ENCODE peak calls at places on chromosomes 4 and X, in five cellular contexts. H is left lung, X is GM23338, D is SK-N-SH, R is kidney. C is an unnamed sample.

GRCh38 chrX:105695451-105695850 is 126.9 kb upstream of the NRK start:
- DNase-seq in H (no peak), X (no peak), D (no peak), R (no peak), C (no peak)

GRCh38 chr4:107721436-107722090 is 1.5 kb upstream of the PAPSS1 start:
- DNase-seq in H (no peak), X (peak; percentile 57), D (no peak), R (peak; percentile 74), C (peak; percentile 45)

GRCh38 chr4:146049802-146050201 is 111.2 kb upstream of the ZNF827 start:
- DNase-seq in H (no peak), X (no peak), D (no peak), R (no peak), C (no peak)

GRCh38 chr4:173509031-173510001 is 20.7 kb downstream of the HAND2 start:
- DNase-seq in H (no peak), X (peak; percentile 72), D (peak; percentile 58), R (no peak), C (no peak)

GRCh38 chr4:150217192-150217591 is 138.9 kb downstream of the DCLK2 start:
- DNase-seq in H (no peak), X (peak; percentile 65), D (no peak), R (no peak), C (no peak)

GRCh38 chrX:136880003-136880451 is 498 bp downstream of the RBMX start:
- DNase-seq in H (peak; percentile 36), X (peak; percentile 11), D (peak; percentile 18), R (peak; percentile 78), C (peak; percentile 16)

GRCh38 chr4:153067376-153067775 is 131.3 kb downstream of the FHDC1 start:
- DNase-seq in H (no peak), X (peak; percentile 30), D (no peak), R (no peak), C (no peak)

GRCh38 chr4:38615847-38616246 is 48.2 kb upstream of the KLF3 start:
- DNase-seq in H (no peak), X (no peak), D (no peak), R (no peak), C (no peak)

GRCh38 chr4:6114601-6115000 is 85.7 kb downstream of the JAKMIP1 start:
- DNase-seq in H (no peak), X (no peak), D (no peak), R (no peak), C (no peak)

GRCh38 chr4:123659262-123659661 is 262.7 kb downstream of the SPRY1 start:
- DNase-seq in H (no peak), X (no peak), D (no peak), R (no peak), C (no peak)

GRCh38 chr4:41611881-41612871 is 74.2 kb downstream of the LIMCH1 start:
- DNase-seq in H (peak; percentile 45), X (peak; percentile 68), D (peak; percentile 44), R (peak; percentile 91), C (no peak)

GRCh38 chr4:143626134-143626859 is 74.2 kb downstream of the FREM3 start:
- DNase-seq in H (peak; percentile 37), X (no peak), D (no peak), R (peak; percentile 90), C (no peak)

GRCh38 chr4:56658410-56659003 is 22.6 kb downstream of the HOPX start:
- DNase-seq in H (no peak), X (no peak), D (no peak), R (no peak), C (no peak)

GRCh38 chr4:65805936-65806335 is 135.6 kb upstream of the EPHA5 start:
- DNase-seq in H (no peak), X (no peak), D (no peak), R (no peak), C (no peak)

GRCh38 chrX:45781901-45782553 is 581.4 kb upstream of the DIPK2B start:
- DNase-seq in H (no peak), X (peak; percentile 18), D (no peak), R (no peak), C (no peak)

GRCh38 chrX:145729635-145730034 is 88.0 kb upstream of the SLITRK2 start:
- DNase-seq in H (no peak), X (no peak), D (no peak), R (no peak), C (no peak)

GRCh38 chrX:39396358-39396995 is 595.2 kb downstream of the MID1IP1 start:
- DNase-seq in H (no peak), X (no peak), D (no peak), R (no peak), C (no peak)

GRCh38 chr4:157664726-157665125 is 444.2 kb downstream of the GRIA2 start:
- DNase-seq in H (no peak), X (no peak), D (no peak), R (no peak), C (no peak)

GRCh38 chrX:148500428-148501120 is at the start of gene AFF2:
- DNase-seq in H (no peak), X (peak; percentile 55), D (peak; percentile 54), R (peak; percentile 78), C (no peak)

GRCh38 chrX:20829665-20830481 is 544.3 kb upstream of the CNKSR2 start:
- DNase-seq in H (no peak), X (no peak), D (no peak), R (no peak), C (no peak)

GRCh38 chrX:25079020-25079419 is 63.3 kb upstream of the ARX start:
- DNase-seq in H (no peak), X (peak; percentile 1), D (no peak), R (no peak), C (no peak)

GRCh38 chr4:16001484-16001858 is 38.5 kb upstream of the FGFBP2 start:
- DNase-seq in H (peak; percentile 51), X (peak; percentile 88), D (peak; percentile 76), R (no peak), C (peak; percentile 46)

GRCh38 chrX:74535633-74536141 is 78.7 kb downstream of the RLIM start:
- DNase-seq in H (peak; percentile 64), X (peak; percentile 54), D (peak; percentile 50), R (peak; percentile 90), C (peak; percentile 20)

GRCh38 chr4:4606321-4606720 is 64.5 kb upstream of the STX18 start:
- DNase-seq in H (no peak), X (no peak), D (no peak), R (no peak), C (no peak)

GRCh38 chrX:2504706-2505332 is 4.0 kb upstream of the DHRSX start:
- DNase-seq in H (no peak), X (no peak), D (no peak), R (no peak), C (no peak)

GRCh38 chrX:52422884-52423283 is 54.1 kb downstream of the XAGE2 start:
- DNase-seq in H (no peak), X (no peak), D (no peak), R (no peak), C (no peak)

GRCh38 chrX:119488749-119489148 is 20.5 kb downstream of the SLC25A5 start:
- DNase-seq in H (no peak), X (peak; percentile 63), D (peak; percentile 71), R (no peak), C (no peak)

GRCh38 chrX:126658447-126658846 is 105.8 kb upstream of the DCAF12L1 start:
- DNase-seq in H (no peak), X (no peak), D (no peak), R (no peak), C (no peak)

GRCh38 chr4:85955614-85956295 is 404.1 kb downstream of the MAPK10 start:
- DNase-seq in H (no peak), X (peak; percentile 42), D (no peak), R (no peak), C (no peak)

DNA sequence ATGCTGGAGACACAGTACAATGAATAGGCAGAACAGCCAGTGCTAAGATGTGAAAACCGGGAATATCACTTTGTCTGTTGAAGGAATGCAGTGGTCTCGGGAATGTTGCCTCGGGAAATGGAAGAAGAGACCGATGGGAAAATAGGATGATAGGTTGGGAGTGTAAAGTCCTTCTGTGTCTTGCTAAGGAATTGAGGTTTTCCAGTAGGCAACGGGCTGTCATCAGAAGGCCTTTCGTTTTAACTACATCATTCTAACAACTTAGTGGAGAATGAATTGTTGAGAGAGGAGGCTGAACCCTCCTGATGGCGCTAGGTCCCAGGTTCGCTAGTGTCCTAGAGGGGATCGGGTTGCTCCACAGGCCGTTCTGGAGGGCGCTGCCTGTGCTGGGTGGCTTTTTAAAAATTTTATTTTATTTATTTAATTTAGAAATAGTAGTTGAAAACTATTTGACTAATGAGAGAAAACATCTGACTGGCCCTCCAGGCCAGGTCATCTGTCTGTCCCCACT is 735 bp downstream of the VBP1 start:
- DNase-seq in H (no peak), X (peak; percentile 16), D (peak; percentile 46), R (no peak), C (no peak)
- TF ChIP-seq CTCF in H (no peak), X (no peak), D (peak; percentile 2), R (no peak), C (no peak)

GRCh38 chrX:40749874-40750273 is 14.5 kb upstream of the MED14 start:
- DNase-seq in H (no peak), X (no peak), D (no peak), R (no peak), C (no peak)
- H3K27ac ChIP-seq in H (peak overlapping the region; percentile 13), X (no peak overlapping the region), D (no peak overlapping the region), R (no peak overlapping the region), C (no peak overlapping the region)

GRCh38 chrX:130085551-130085986 is 24.7 kb downstream of the ELF4 start:
- DNase-seq in H (no peak), X (no peak), D (no peak), R (no peak), C (no peak)
- H3K4me1 ChIP-seq in H (no peaks in the 10 kb centered on the region), X (peaks cover 3% of the 10 kb centered on the region), D (peaks cover 17% of the 10 kb centered on the region), R (no peaks in the 10 kb centered on the region), C (peaks cover 73% of the 10 kb centered on the region)

DNA sequence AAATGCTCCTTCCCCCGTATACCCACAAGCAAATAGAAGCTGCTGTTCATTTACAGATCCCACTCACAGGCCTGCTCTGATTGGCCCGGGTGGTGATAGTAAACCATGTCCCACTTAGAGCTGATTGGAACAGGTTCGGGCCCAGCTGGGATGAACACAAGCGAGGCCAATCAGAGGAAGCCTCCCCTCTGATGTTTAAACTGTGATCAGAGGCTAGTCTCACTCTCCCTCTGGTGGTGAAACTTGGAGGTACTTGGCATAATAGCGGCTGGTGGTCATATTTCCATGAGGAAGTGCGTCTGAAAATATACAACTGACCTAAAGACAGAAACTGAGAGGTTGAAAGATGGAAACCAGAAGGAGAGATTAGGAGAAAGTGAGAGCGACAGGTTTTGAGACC is 51.5 kb upstream of the TRPC3 start:
- DNase-seq in H (no peak), X (peak; percentile 89), D (peak; percentile 60), R (no peak), C (no peak)
- TF ChIP-seq CTCF in H (no peak), X (peak; percentile 68), D (peak; percentile 64), R (no peak), C (no peak)

DNA sequence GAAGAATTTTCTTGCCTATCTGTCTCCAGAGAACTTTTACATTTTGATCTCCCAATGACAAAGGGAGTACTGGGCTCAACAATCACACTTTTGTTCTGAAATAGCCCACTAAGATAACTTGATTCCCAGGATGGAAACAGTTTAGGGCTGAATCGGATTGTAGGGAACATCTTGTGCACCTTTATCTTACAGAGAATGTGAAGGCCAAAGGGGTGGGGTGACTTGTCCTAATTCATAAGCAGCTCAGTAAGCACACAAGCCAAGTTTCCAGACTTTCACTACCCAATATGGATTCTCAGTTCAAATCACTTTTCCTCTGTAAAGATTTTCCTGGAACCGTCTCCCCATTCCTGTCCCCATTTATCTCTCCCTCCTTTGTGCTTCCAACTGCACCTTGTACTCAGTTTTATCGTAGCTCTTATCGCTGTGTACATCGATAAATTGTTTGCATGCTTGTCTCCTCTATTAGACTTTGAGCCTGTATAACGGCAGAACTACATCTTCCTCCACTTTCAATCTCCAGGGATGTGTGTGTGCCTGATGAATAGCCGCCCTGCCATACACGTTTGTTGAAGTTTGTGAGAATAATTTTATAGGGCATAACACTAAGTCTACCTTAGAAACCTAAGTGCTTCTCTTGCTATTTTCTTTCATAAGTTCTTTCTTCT is 77.4 kb downstream of the MBNL3 start:
- DNase-seq in H (no peak), X (no peak), D (no peak), R (no peak), C (no peak)
- H3K27ac ChIP-seq in H (no peak overlapping the region), X (no peak overlapping the region), D (no peak overlapping the region), R (no peak overlapping the region), C (no peak overlapping the region)

GRCh38 chr4:165384608-165385007 is 5.8 kb downstream of the CPE start:
- DNase-seq in H (no peak), X (peak; percentile 33), D (peak; percentile 66), R (no peak), C (no peak)
- H3K4me1 ChIP-seq in H (no peaks in the 10 kb centered on the region), X (peaks cover 12% of the 10 kb centered on the region), D (peaks cover 25% of the 10 kb centered on the region), R (no peaks in the 10 kb centered on the region), C (no peaks in the 10 kb centered on the region)